ENCODE peak calls at places on chromosomes 2 and 18, in nine cellular contexts. V is colonic mucosa, H is PC-3, K is GM23248, B is SK-N-SH, D is IMR-90, U is neuronal stem cell, E is astrocyte, F is neural progenitor cell. N is an unnamed sample.
A peak's percentile ranks its signal among the peaks of the same experiment; 100 is the strongest.

GRCh38 chr2:234479465-234479864 is 17.4 kb downstream of the ARL4C start:
- DNase-seq in F (no peak), U (no peak), B (no peak), D (no peak), H (no peak), K (no peak), V (no peak), E (no peak), N (no peak)

GRCh38 chr2:44572196-44572900 is 210.6 kb downstream of the CAMKMT start:
- DNase-seq in V (no peak), K (peak; percentile 65), D (peak; percentile 12), U (no peak), H (peak; percentile 81), E (peak; percentile 66), B (no peak), F (no peak), N (no peak)

GRCh38 chr2:159905901-159906300 is 107.9 kb upstream of the CD302 start:
- DNase-seq in V (no peak), B (no peak), D (no peak), H (no peak), E (no peak), U (no peak), K (no peak), F (no peak), N (no peak)

GRCh38 chr2:84959045-84959493 is 11.9 kb upstream of the KCMF1 start:
- DNase-seq in D (peak; percentile 90), U (no peak), K (peak; percentile 88), H (peak; percentile 81), B (no peak), E (peak; percentile 89), V (no peak), F (no peak), N (no peak)

GRCh38 chr2:119645173-119645846 is 33.7 kb upstream of the TMEM177 start:
- DNase-seq in U (no peak), E (peak; percentile 86), B (peak; percentile 37), F (no peak), D (peak; percentile 41), H (no peak), K (peak; percentile 47), V (no peak), N (no peak)

GRCh38 chr2:160223560-160223959 is 23.5 kb upstream of the ITGB6 start:
- DNase-seq in F (no peak), E (no peak), H (no peak), D (no peak), V (no peak), U (no peak), B (no peak), K (no peak), N (no peak)

GRCh38 chr18:41771971-41772370 is 183.1 kb upstream of the PIK3C3 start:
- DNase-seq in H (no peak), U (no peak), B (no peak), V (no peak), F (no peak), K (no peak), E (peak; percentile 26), D (peak; percentile 7), N (no peak)

GRCh38 chr2:148979919-148980277 is 58.6 kb upstream of the LYPD6B start:
- DNase-seq in F (peak; percentile 61), K (no peak), B (no peak), D (no peak), E (no peak), U (no peak), V (no peak), H (no peak), N (no peak)

GRCh38 chr2:226649871-226650660 is 149.6 kb downstream of the IRS1 start:
- DNase-seq in K (peak; percentile 98), V (peak; percentile 86), U (peak; percentile 15), H (peak; percentile 98), F (peak; percentile 55), D (peak; percentile 98), E (peak; percentile 99), B (no peak), N (peak; percentile 92)

GRCh38 chr2:23620841-23621341 is 235.9 kb downstream of the KLHL29 start:
- DNase-seq in H (no peak), U (no peak), V (no peak), B (peak; percentile 80), E (peak; percentile 14), D (peak; percentile 55), F (no peak), K (no peak), N (no peak)
- H3K9ac ChIP-seq in H (no peak overlapping the region), U (peak overlapping the region; percentile 34), V (peak overlapping the region; percentile 18), B (no peak overlapping the region), E (no peak overlapping the region), D (no peak overlapping the region), F (no peak overlapping the region), K (no peak overlapping the region), N (no peak overlapping the region)

GRCh38 chr2:218398437-218399390 is 954 bp upstream of the CTDSP1 start:
- DNase-seq in D (peak; percentile 45), V (peak; percentile 85), F (peak; percentile 82), K (peak; percentile 91), B (peak; percentile 80), E (peak; percentile 31), H (peak; percentile 86), U (peak; percentile 31), N (no peak)
- H3K4me1 ChIP-seq in D (peaks cover 25% of the 10 kb centered on the region), V (peaks cover 13% of the 10 kb centered on the region), F (peaks cover 29% of the 10 kb centered on the region), K (peaks cover 13% of the 10 kb centered on the region), B (peaks cover 21% of the 10 kb centered on the region), E (peaks cover 39% of the 10 kb centered on the region), H (peaks cover 39% of the 10 kb centered on the region), U (peaks cover 30% of the 10 kb centered on the region), N (peaks cover 14% of the 10 kb centered on the region)

DNA sequence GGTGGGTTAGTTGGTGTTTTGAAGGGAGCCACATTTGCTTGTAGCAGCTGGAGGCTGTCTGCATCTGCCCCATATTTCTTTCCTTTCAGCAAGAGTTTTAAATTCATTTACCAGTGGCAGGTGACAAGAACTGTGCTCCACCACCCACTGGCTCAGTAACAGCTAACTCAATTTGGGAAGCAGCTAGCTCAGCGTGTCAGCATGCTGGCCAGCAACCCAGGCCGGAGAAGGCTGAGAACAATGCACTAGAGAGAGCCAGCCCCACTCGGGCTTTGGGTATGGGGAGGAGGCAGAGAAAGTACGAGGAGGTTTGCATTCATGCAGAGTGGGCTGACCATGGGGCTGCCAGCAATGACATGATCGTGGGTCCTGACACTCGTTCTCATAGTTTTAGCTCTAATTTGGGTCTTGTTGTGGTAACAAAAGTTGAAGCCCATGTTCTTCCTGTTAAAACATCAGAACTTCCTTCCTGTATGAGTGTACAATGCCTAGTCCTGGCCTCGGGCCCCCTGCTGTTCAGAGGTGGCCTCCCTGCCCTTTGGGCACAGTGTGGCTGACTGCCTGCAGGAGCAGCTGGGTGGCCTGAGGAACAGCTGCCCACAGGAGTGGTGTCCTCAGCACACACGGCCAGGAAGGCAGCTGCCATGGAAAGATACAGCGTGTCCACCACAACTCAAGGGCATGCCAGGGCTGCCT is 23.0 kb downstream of the CDC42EP3 start:
- DNase-seq in U (no peak), E (no peak), K (peak; percentile 59), F (no peak), D (no peak), H (no peak), B (no peak), V (no peak), N (no peak)
- H3K36me3 ChIP-seq in U (peaks cover 88% of the 10 kb centered on the region), E (peaks cover 48% of the 10 kb centered on the region), K (peaks cover 67% of the 10 kb centered on the region), F (no peaks in the 10 kb centered on the region), D (peaks cover 62% of the 10 kb centered on the region), H (peaks cover 29% of the 10 kb centered on the region), B (peaks cover 75% of the 10 kb centered on the region), V (no peaks in the 10 kb centered on the region), N (peaks cover 59% of the 10 kb centered on the region)

GRCh38 chr2:10126627-10127026 is 4.1 kb downstream of the RRM2 start:
- DNase-seq in F (no peak), V (no peak), B (no peak), U (no peak), K (no peak), H (no peak), E (peak; percentile 67), D (peak; percentile 83), N (no peak)
- H3K9ac ChIP-seq in F (no peak overlapping the region), V (no peak overlapping the region), B (no peak overlapping the region), U (no peak overlapping the region), K (no peak overlapping the region), H (no peak overlapping the region), E (no peak overlapping the region), D (no peak overlapping the region), N (no peak overlapping the region)

DNA sequence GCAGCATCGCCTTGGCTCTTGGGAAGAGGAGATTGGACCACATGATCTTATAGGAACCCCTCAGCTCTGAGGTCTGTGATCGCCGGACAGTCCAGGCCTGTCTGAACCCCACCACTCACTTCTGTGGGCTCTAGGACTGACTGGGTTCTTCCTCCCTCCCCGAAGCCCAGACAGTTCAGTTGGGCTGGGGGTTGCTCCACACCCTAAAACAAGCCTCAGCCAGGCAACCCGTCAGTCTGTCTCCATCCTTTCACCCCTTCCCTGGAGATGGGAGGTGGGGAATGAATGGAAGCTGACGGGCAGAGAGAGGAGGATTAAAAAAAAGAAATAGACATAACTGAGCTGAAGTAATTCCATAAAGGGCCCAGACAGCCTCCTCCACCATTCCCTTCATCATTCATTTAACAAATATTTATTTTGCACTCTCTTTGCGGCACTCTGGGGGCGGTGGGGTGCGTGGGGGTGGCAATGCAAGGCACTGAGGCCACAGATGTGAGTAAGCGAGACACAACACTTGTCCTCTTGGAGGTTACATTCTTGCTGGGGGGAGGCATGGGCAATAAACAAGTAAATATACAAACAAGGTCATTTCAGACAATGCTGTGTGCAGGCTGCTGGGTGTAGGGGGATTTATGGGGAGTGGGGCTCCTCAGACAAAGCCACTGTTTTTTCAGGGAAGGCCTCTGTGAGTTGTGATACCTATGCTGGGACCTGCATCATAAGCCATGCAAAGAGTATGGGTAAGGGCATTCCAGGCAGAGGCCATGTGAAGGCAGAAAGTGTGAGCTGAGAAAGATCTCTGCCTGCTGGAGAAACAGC is 12.9 kb downstream of the WNT10A start:
- DNase-seq in B (peak; percentile 22), F (no peak), E (no peak), D (no peak), U (no peak), K (no peak), H (no peak), V (no peak), N (no peak)
- H3K4me1 ChIP-seq in B (no peaks in the 10 kb centered on the region), F (peaks cover 10% of the 10 kb centered on the region), E (peaks cover 27% of the 10 kb centered on the region), D (peaks cover 7% of the 10 kb centered on the region), U (peaks cover 2% of the 10 kb centered on the region), K (no peaks in the 10 kb centered on the region), H (peaks cover 57% of the 10 kb centered on the region), V (peaks cover 18% of the 10 kb centered on the region), N (peaks cover 30% of the 10 kb centered on the region)

GRCh38 chr2:200360364-200360763 is 53.9 kb downstream of the SPATS2L start:
- DNase-seq in H (no peak), D (no peak), F (peak; percentile 24), U (no peak), E (no peak), K (no peak), B (no peak), V (no peak), N (no peak)
- H3K36me3 ChIP-seq in H (peaks cover 8% of the 10 kb centered on the region), D (peaks cover 5% of the 10 kb centered on the region), F (no peaks in the 10 kb centered on the region), U (no peaks in the 10 kb centered on the region), E (no peaks in the 10 kb centered on the region), K (no peaks in the 10 kb centered on the region), B (no peaks in the 10 kb centered on the region), V (no peaks in the 10 kb centered on the region), N (no peaks in the 10 kb centered on the region)

N was measured in NT2/D1.